ENCODE peak calls at places on chromosomes 4 and X, in eight cellular contexts. S, F, A, K, D, V, J and X are unnamed samples.
A peak's percentile ranks its signal among the peaks of the same experiment; 100 is the strongest.

GRCh38 chr4:773214-773613 is 52.7 kb downstream of the CPLX1 start:
- DNase-seq in S (no peak), F (no peak), A (no peak), K (no peak), D (no peak), V (no peak), J (no peak), X (no peak)

GRCh38 chr4:44446801-44447562 is 1.6 kb downstream of the KCTD8 start:
- DNase-seq in S (peak; percentile 74), F (peak; percentile 36), A (no peak), K (no peak), D (peak; percentile 0), V (peak; percentile 54), J (no peak), X (no peak)

GRCh38 chr4:124290678-124291077 is 421.9 kb downstream of the ANKRD50 start:
- DNase-seq in S (no peak), F (no peak), A (no peak), K (no peak), D (no peak), V (no peak), J (no peak), X (no peak)

GRCh38 chr4:171583790-171584189 is 229.4 kb upstream of the GALNTL6 start:
- DNase-seq in S (no peak), F (no peak), A (no peak), K (no peak), D (no peak), V (no peak), J (no peak), X (no peak)

GRCh38 chrX:106726485-106727437 is at the start of gene RNF128:
- DNase-seq in S (peak; percentile 80), F (peak; percentile 83), A (no peak), K (peak; percentile 86), D (peak; percentile 25), V (peak; percentile 83), J (peak; percentile 53), X (peak; percentile 6)

GRCh38 chr4:148289740-148290139 is 152.5 kb downstream of the NR3C2 start:
- DNase-seq in S (peak; percentile 10), F (no peak), A (no peak), K (no peak), D (no peak), V (no peak), J (no peak), X (no peak)

GRCh38 chr4:22356996-22357596 is 158.8 kb downstream of the ADGRA3 start:
- DNase-seq in S (peak; percentile 58), F (no peak), A (no peak), K (no peak), D (peak; percentile 57), V (no peak), J (no peak), X (no peak)

GRCh38 chrX:70022608-70023007 is 27.1 kb downstream of the AWAT2 start:
- DNase-seq in S (no peak), F (no peak), A (no peak), K (no peak), D (no peak), V (no peak), J (no peak), X (no peak)

GRCh38 chr4:99594818-99595217 is 20.2 kb downstream of the MTTP start:
- DNase-seq in S (no peak), F (no peak), A (no peak), K (no peak), D (no peak), V (no peak), J (no peak), X (no peak)

GRCh38 chrX:69050051-69050785 is 115.0 kb downstream of the PJA1 start:
- DNase-seq in S (peak; percentile 52), F (no peak), A (no peak), K (no peak), D (no peak), V (no peak), J (peak; percentile 16), X (no peak)

GRCh38 chr4:177251237-177251636 is 58.4 kb upstream of the NEIL3 start:
- DNase-seq in S (no peak), F (no peak), A (no peak), K (no peak), D (no peak), V (no peak), J (no peak), X (no peak)

GRCh38 chrX:150405576-150405975 is 42.5 kb downstream of the MAMLD1 start:
- DNase-seq in S (peak; percentile 25), F (no peak), A (no peak), K (no peak), D (no peak), V (no peak), J (no peak), X (no peak)

GRCh38 chr4:148786699-148787098 is 344.5 kb upstream of the NR3C2 start:
- DNase-seq in S (no peak), F (no peak), A (no peak), K (no peak), D (no peak), V (no peak), J (no peak), X (no peak)

GRCh38 chrX:140439455-140439854 is 65.4 kb downstream of the SOX3 start:
- DNase-seq in S (peak; percentile 73), F (peak; percentile 92), A (no peak), K (no peak), D (no peak), V (peak; percentile 68), J (no peak), X (no peak)

GRCh38 chr4:182807346-182807745 is 109.8 kb downstream of the DCTD start:
- DNase-seq in S (no peak), F (no peak), A (no peak), K (no peak), D (no peak), V (no peak), J (no peak), X (peak; percentile 8)

GRCh38 chr4:26298198-26298950 is 22.4 kb upstream of the RBPJ start:
- DNase-seq in S (peak; percentile 26), F (peak; percentile 54), A (no peak), K (no peak), D (peak; percentile 62), V (no peak), J (no peak), X (no peak)

GRCh38 chr4:95539056-95539455 is 9.7 kb downstream of the UNC5C start:
- DNase-seq in S (no peak), F (no peak), A (no peak), K (no peak), D (no peak), V (no peak), J (no peak), X (no peak)

GRCh38 chr4:109432676-109433075 is 939 bp upstream of the SEC24B start:
- DNase-seq in S (peak; percentile 64), F (peak; percentile 46), A (no peak), K (no peak), D (peak; percentile 83), V (no peak), J (no peak), X (no peak)

GRCh38 chrX:148389629-148390028 is 110.8 kb upstream of the AFF2 start:
- DNase-seq in S (no peak), F (no peak), A (no peak), K (no peak), D (no peak), V (no peak), J (no peak), X (no peak)

GRCh38 chr4:151921811-151922210 is 161.0 kb upstream of the GATB start:
- DNase-seq in S (no peak), F (no peak), A (peak; percentile 32), K (no peak), D (no peak), V (no peak), J (no peak), X (no peak)
- H3K27ac ChIP-seq in S (no peak overlapping the region), F (no peak overlapping the region), A (peak overlapping the region; percentile 8), K (no peak overlapping the region), D (no peak overlapping the region), V (no peak overlapping the region), J (no peak overlapping the region), X (no peak overlapping the region)

GRCh38 chr4:8200302-8200975 is 1.3 kb downstream of the SH3TC1 start:
- DNase-seq in S (no peak), F (peak; percentile 18), A (no peak), K (no peak), D (peak; percentile 80), V (peak; percentile 88), J (peak; percentile 67), X (peak; percentile 66)

GRCh38 chr4:8198206-8198905 is 734 bp upstream of the SH3TC1 start:
- DNase-seq in S (no peak), F (no peak), A (no peak), K (peak; percentile 81), D (no peak), V (peak; percentile 81), J (no peak), X (no peak)

GRCh38 chr4:8199594-8200301 is 658 bp downstream of the SH3TC1 start:
- DNase-seq in S (no peak), F (no peak), A (no peak), K (peak; percentile 83), D (no peak), V (peak; percentile 78), J (no peak), X (no peak)

GRCh38 chr4:8197521-8197920 is 1.6 kb upstream of the SH3TC1 start:
- DNase-seq in S (no peak), F (no peak), A (no peak), K (peak; percentile 58), D (no peak), V (no peak), J (no peak), X (no peak)

GRCh38 chr4:8198906-8199593 is at the start of gene SH3TC1:
- DNase-seq in S (no peak), F (peak; percentile 26), A (no peak), K (peak; percentile 98), D (peak; percentile 93), V (peak; percentile 97), J (peak; percentile 90), X (peak; percentile 65)
- H3K4me3 ChIP-seq in S (no peak within 1 kb of the TSS), F (no peak within 1 kb of the TSS), A (peak within 1 kb of the TSS; percentile 71), K (peak within 1 kb of the TSS; percentile 67), D (no peak within 1 kb of the TSS), V (peak within 1 kb of the TSS; percentile 62), J (peak within 1 kb of the TSS; percentile 49), X (peak within 1 kb of the TSS; percentile 55)

DNA sequence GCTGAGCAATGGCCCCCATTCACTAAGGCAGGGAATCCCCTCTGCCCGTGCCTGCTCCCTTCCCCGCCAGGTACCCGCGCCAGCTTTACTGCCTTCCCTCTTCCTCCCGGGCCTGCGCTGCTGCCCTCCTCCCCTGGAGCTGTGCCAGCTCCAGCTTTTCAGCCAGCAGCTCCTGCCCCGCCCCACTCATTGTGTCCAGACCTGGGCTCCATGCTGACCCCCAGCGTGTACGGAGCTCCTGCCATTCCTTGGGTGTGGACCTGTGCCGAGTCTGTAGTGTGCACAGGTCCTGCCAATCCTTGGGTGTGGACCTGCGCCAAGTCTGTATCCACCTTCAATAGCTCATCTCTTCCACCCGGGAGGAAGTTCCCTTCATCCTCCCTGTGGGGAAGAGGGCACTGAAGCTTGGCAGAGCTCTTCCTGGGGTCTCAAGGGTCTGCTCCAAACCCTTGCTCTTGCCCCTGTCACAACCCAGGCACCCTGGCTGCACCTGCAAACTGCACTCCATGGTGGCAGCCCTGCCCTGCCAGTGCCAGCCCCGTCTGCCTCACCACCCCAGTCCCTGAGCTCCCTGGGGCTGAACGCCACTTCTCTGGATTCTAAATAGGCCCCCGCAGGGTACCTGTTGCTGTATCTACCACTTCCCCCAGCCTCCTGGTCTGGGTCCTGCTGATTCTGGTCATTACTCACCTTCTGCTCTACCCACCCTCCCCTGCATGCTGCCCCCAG is 63.9 kb downstream of the TRMT44 start:
- DNase-seq in S (no peak), F (no peak), A (no peak), K (no peak), D (no peak), V (no peak), J (no peak), X (no peak)
- H3K4me1 ChIP-seq in S (peaks cover 3% of the 10 kb centered on the region), F (peaks cover 21% of the 10 kb centered on the region), A (no peaks in the 10 kb centered on the region), K (no peaks in the 10 kb centered on the region), D (no peaks in the 10 kb centered on the region), V (peaks cover 17% of the 10 kb centered on the region), J (peaks cover 4% of the 10 kb centered on the region), X (no peaks in the 10 kb centered on the region)

GRCh38 chr4:55561884-55562283 is 15.2 kb upstream of the CLOCK start:
- DNase-seq in S (no peak), F (no peak), A (no peak), K (no peak), D (no peak), V (no peak), J (no peak), X (no peak)
- H3K27ac ChIP-seq in S (no peak overlapping the region), F (no peak overlapping the region), A (no peak overlapping the region), K (no peak overlapping the region), D (no peak overlapping the region), V (no peak overlapping the region), J (no peak overlapping the region), X (no peak overlapping the region)